ENCODE peak calls at places on chromosomes 12 and 14, in five cellular contexts. H is KG1; D is A172; J is stimulated activated CD8-positive, alpha-beta memory T cell treated with anti-CD3 and anti-CD28 coated beads, Interleukin-4, amount 100 ng/mL, for 1 hour; G is cardiac muscle cell. V is an unnamed sample.

GRCh38 chr14:38737657-38738056 is 365.4 kb downstream of the SEC23A start:
- DNase-seq in H (no peak), G (peak; percentile 39), J (no peak), D (no peak), V (no peak)

GRCh38 chr12:71732357-71732712 is 22.3 kb upstream of the RAB21 start:
- DNase-seq in D (no peak), J (no peak), H (no peak), G (no peak), V (no peak)

GRCh38 chr14:97267509-97267908 is 470.3 kb downstream of the VRK1 start:
- DNase-seq in D (no peak), J (no peak), G (no peak), H (no peak), V (no peak)

GRCh38 chr14:25136811-25137210 is 86.9 kb upstream of the STXBP6 start:
- DNase-seq in G (no peak), H (no peak), D (no peak), J (no peak), V (no peak)

GRCh38 chr12:94994312-94994711 is 9.2 kb downstream of the NDUFA12 start:
- DNase-seq in D (peak; percentile 80), H (no peak), G (no peak), J (no peak), V (no peak)

GRCh38 chr14:29140059-29140458 is 373.5 kb downstream of the FOXG1 start:
- DNase-seq in D (no peak), J (no peak), G (no peak), H (no peak), V (no peak)

GRCh38 chr12:5576011-5576410 is 144.1 kb downstream of the NTF3 start:
- DNase-seq in H (no peak), D (no peak), G (no peak), J (no peak), V (no peak)

GRCh38 chr14:23160924-23161522 is 22.4 kb downstream of the SLC7A8 start:
- DNase-seq in H (no peak), J (no peak), D (peak; percentile 61), G (no peak), V (no peak)

GRCh38 chr12:102029148-102029547 is 32.6 kb downstream of the WASHC3 start:
- DNase-seq in D (no peak), H (no peak), J (no peak), G (no peak), V (no peak)

GRCh38 chr12:111268738-111269572 is 99.9 kb downstream of the PHETA1 start:
- DNase-seq in D (no peak), J (no peak), G (no peak), H (peak; percentile 12), V (no peak)

GRCh38 chr14:69327507-69327906 is 67.5 kb downstream of the GALNT16 start:
- DNase-seq in H (no peak), D (no peak), J (no peak), G (no peak), V (no peak)

GRCh38 chr12:117028254-117028653 is 71.0 kb downstream of the TESC start:
- DNase-seq in J (no peak), H (no peak), G (no peak), D (no peak), V (no peak)

V was measured in HuH-7.5.